ENCODE peak calls at places on chromosomes 6 and 20, in seven cellular contexts. A is endothelial cell, H is fibroblast of mammary gland, I is PC-3, P is esophagus squamous epithelium, Y is mesothelial cell of epicardium, M is heart left ventricle. R is an unnamed sample.

GRCh38 chr20:41063442-41063841 is 34.8 kb downstream of the TOP1 start:
- DNase-seq in A (no peak), H (no peak), I (no peak), P (no peak), Y (no peak), M (no peak), R (no peak)

GRCh38 chr6:125485757-125486156 is 184.0 kb upstream of the HDDC2 start:
- DNase-seq in A (no peak), H (no peak), I (no peak), P (no peak), Y (no peak), M (no peak), R (no peak)

GRCh38 chr6:150006961-150007464 is 18.3 kb downstream of the RAET1L start:
- DNase-seq in A (no peak), H (peak; percentile 15), I (peak; percentile 43), P (no peak), Y (peak; percentile 58), M (no peak), R (peak; percentile 45)

GRCh38 chr6:89291256-89291819 is 23.8 kb downstream of the GABRR2 start:
- DNase-seq in A (no peak), H (no peak), I (no peak), P (no peak), Y (no peak), M (no peak), R (no peak)

GRCh38 chr6:107870379-107870778 is 46.3 kb upstream of the SCML4 start:
- DNase-seq in A (no peak), H (peak; percentile 56), I (peak; percentile 32), P (no peak), Y (no peak), M (no peak), R (no peak)

GRCh38 chr20:63819224-63819917 is 11.7 kb downstream of the ZBTB46 start:
- DNase-seq in A (no peak), H (peak; percentile 28), I (peak; percentile 54), P (no peak), Y (no peak), M (no peak), R (no peak)

GRCh38 chr20:40848530-40848929 is 159.5 kb upstream of the MAFB start:
- DNase-seq in A (no peak), H (no peak), I (no peak), P (no peak), Y (no peak), M (no peak), R (no peak)

GRCh38 chr20:53655909-53656652 is 62.4 kb upstream of the ZNF217 start:
- DNase-seq in A (no peak), H (peak; percentile 44), I (peak; percentile 49), P (no peak), Y (no peak), M (no peak), R (no peak)

GRCh38 chr20:19626896-19627295 is 131.2 kb upstream of the RIN2 start:
- DNase-seq in A (no peak), H (no peak), I (peak; percentile 16), P (no peak), Y (no peak), M (no peak), R (no peak)

GRCh38 chr20:63745961-63746765 is 6.6 kb downstream of the SLC2A4RG start:
- DNase-seq in A (no peak), H (no peak), I (no peak), P (no peak), Y (no peak), M (no peak), R (no peak)

GRCh38 chr20:33444797-33445560 is 1.4 kb upstream of the SNTA1 start:
- DNase-seq in A (no peak), H (peak; percentile 22), I (peak; percentile 48), P (no peak), Y (no peak), M (no peak), R (no peak)

GRCh38 chr6:69138893-69139494 is 503.9 kb downstream of the ADGRB3 start:
- DNase-seq in A (no peak), H (no peak), I (no peak), P (no peak), Y (no peak), M (peak; percentile 20), R (no peak)

GRCh38 chr20:13443690-13444089 is 195.0 kb downstream of the TASP1 start:
- DNase-seq in A (no peak), H (no peak), I (no peak), P (no peak), Y (no peak), M (no peak), R (no peak)

GRCh38 chr20:5001174-5002076 is at the start of gene SLC23A2:
- DNase-seq in A (peak; percentile 41), H (no peak), I (peak; percentile 43), P (no peak), Y (peak; percentile 48), M (peak; percentile 58), R (peak; percentile 61)

GRCh38 chr20:17530716-17531536 is at the start of gene BFSP1:
- DNase-seq in A (peak; percentile 67), H (peak; percentile 51), I (peak; percentile 69), P (no peak), Y (peak; percentile 70), M (peak; percentile 36), R (peak; percentile 74)

GRCh38 chr6:41040911-41041536 is 1.2 kb upstream of the TSPO2 start:
- DNase-seq in A (no peak), H (no peak), I (no peak), P (no peak), Y (no peak), M (no peak), R (no peak)

GRCh38 chr6:107064579-107065065 is 36.6 kb downstream of the MTRES1 start:
- DNase-seq in A (no peak), H (peak; percentile 83), I (peak; percentile 32), P (no peak), Y (no peak), M (peak; percentile 46), R (no peak)

GRCh38 chr6:131916847-131917246 is 34.3 kb downstream of the CCN2 start:
- DNase-seq in A (no peak), H (no peak), I (no peak), P (no peak), Y (no peak), M (no peak), R (no peak)

GRCh38 chr6:96202571-96202970 is 186.8 kb downstream of the FUT9 start:
- DNase-seq in A (no peak), H (no peak), I (no peak), P (no peak), Y (no peak), M (no peak), R (no peak)

GRCh38 chr6:21371676-21372161 is 221.8 kb upstream of the SOX4 start:
- DNase-seq in A (no peak), H (peak; percentile 49), I (peak; percentile 57), P (no peak), Y (no peak), M (no peak), R (no peak)

DNA sequence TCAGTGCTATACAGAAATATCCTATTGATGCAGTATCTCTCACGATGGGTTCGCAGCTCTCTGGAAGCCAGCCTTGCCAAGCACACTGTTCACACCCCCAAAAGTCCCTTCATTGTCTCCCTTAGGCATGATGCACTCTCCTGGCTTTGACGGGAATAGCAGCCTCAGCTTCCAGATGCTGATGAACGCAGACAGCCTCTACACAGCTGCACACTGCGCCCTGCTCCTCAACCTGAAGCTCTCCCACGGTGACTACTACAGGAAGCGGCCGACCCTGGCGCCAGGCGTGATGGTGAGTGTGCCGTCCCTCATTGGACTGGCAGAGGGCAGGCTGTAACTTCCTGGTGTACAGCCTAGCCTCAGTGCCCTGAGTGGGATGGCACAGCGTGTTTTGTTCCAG is 60.0 kb upstream of the PBOV1 start:
- DNase-seq in A (no peak), H (peak; percentile 48), I (peak; percentile 16), P (no peak), Y (no peak), M (peak; percentile 8), R (peak; percentile 9)
- TF ChIP-seq CTCF in A (no peak), H (peak; percentile 48), I (peak; percentile 32), P (peak; percentile 12), Y (no peak), M (peak; percentile 53), R (no peak)

GRCh38 chr6:137657351-137657911 is 163.2 kb upstream of the OLIG3 start:
- DNase-seq in A (no peak), H (no peak), I (no peak), P (no peak), Y (no peak), M (no peak), R (no peak)
- TF ChIP-seq CTCF in A (no peak), H (no peak), I (no peak), P (no peak), Y (no peak), M (no peak), R (no peak)

DNA sequence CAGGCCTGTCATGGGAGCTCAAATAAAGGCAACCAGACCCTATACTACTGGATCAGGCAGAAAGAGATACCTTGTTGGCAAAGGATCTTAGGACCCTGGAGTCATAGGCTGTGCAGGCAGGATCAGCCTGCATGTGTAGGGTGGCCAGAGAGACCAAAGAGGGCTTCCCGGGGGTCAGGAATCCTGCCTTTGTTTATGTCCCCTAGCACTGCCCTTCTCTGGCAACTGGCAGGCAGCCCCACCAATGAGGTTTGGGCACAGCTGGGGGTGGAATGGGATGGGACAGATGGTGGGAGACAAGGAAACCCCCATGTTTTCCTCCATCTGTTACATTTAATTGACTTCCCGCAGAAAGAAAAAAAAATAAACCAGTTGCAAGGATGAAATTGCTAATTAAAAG is 27.5 kb downstream of the CD40 start:
- DNase-seq in A (no peak), H (no peak), I (no peak), P (no peak), Y (no peak), M (no peak), R (no peak)
- TF ChIP-seq CTCF in A (no peak), H (no peak), I (no peak), P (no peak), Y (no peak), M (no peak), R (no peak)

GRCh38 chr6:4021133-4021861 is 57.6 kb downstream of the FAM217A start:
- DNase-seq in A (peak; percentile 93), H (peak; percentile 97), I (peak; percentile 97), P (peak; percentile 59), Y (peak; percentile 89), M (peak; percentile 96), R (peak; percentile 91)
- TF ChIP-seq CTCF in A (no peak), H (no peak), I (peak; percentile 36), P (no peak), Y (no peak), M (peak; percentile 61), R (no peak)

R was measured in nephron progenitor cell.